ENCODE peak calls at places on chromosomes 3 and 15, in eight cellular contexts. S is naive thymus-derived CD4-positive, alpha-beta T cell; P is A549; L is OCI-M1; K is WTC11; E is GDM1; D is M059J; Q is HEK293T. W is an unnamed sample.

GRCh38 chr15:45641374-45641778 is 6.5 kb downstream of the SQOR start:
- DNase-seq in S (no peak), P (peak; percentile 93), L (no peak), K (no peak), E (no peak), D (peak; percentile 71), Q (no peak), W (no peak)

GRCh38 chr15:73015493-73015892 is 36.8 kb upstream of the NEO1 start:
- DNase-seq in S (no peak), P (peak; percentile 16), L (peak; percentile 31), K (peak; percentile 20), E (no peak), D (no peak), Q (peak; percentile 31), W (no peak)

GRCh38 chr15:31200735-31201151 is 99.2 kb upstream of the TRPM1 start:
- DNase-seq in S (peak; percentile 52), P (peak; percentile 75), L (no peak), K (peak; percentile 76), E (no peak), D (peak; percentile 60), Q (no peak), W (no peak)

GRCh38 chr3:69180869-69181591 is 58.6 kb upstream of the LMOD3 start:
- DNase-seq in S (no peak), P (no peak), L (no peak), K (no peak), E (no peak), D (no peak), Q (no peak), W (no peak)

GRCh38 chr3:18411541-18411940 is 13.6 kb downstream of the SATB1 start:
- DNase-seq in S (no peak), P (no peak), L (no peak), K (no peak), E (no peak), D (no peak), Q (no peak), W (no peak)

GRCh38 chr3:42900731-42901420 is 5.1 kb upstream of the ZNF662 start:
- DNase-seq in S (no peak), P (no peak), L (no peak), K (no peak), E (no peak), D (peak; percentile 45), Q (no peak), W (no peak)

GRCh38 chr15:66018178-66018797 is 149.0 kb downstream of the RAB11A start:
- DNase-seq in S (no peak), P (no peak), L (no peak), K (no peak), E (no peak), D (no peak), Q (no peak), W (no peak)

GRCh38 chr3:98657429-98657828 is 64.0 kb upstream of the CPOX start:
- DNase-seq in S (peak; percentile 41), P (peak; percentile 36), L (no peak), K (peak; percentile 76), E (no peak), D (peak; percentile 57), Q (peak; percentile 22), W (no peak)

GRCh38 chr15:53448215-53449001 is 311.1 kb downstream of the WDR72 start:
- DNase-seq in S (no peak), P (no peak), L (peak; percentile 2), K (no peak), E (no peak), D (no peak), Q (no peak), W (no peak)

GRCh38 chr3:190810957-190811356 is 51.5 kb downstream of the GMNC start:
- DNase-seq in S (no peak), P (no peak), L (no peak), K (no peak), E (no peak), D (no peak), Q (no peak), W (no peak)

GRCh38 chr3:71441217-71441924 is 142.2 kb downstream of the FOXP1 start:
- DNase-seq in S (no peak), P (no peak), L (no peak), K (no peak), E (no peak), D (no peak), Q (no peak), W (peak; percentile 37)

GRCh38 chr3:45664558-45664957 is 24.6 kb upstream of the SACM1L start:
- DNase-seq in S (peak; percentile 62), P (no peak), L (peak; percentile 85), K (no peak), E (peak; percentile 31), D (no peak), Q (no peak), W (no peak)

GRCh38 chr3:158121295-158121694 is 11.4 kb downstream of the RSRC1 start:
- DNase-seq in S (no peak), P (no peak), L (no peak), K (no peak), E (no peak), D (no peak), Q (no peak), W (no peak)

GRCh38 chr3:121769246-121769645 is 19.7 kb upstream of the GOLGB1 start:
- DNase-seq in S (no peak), P (no peak), L (no peak), K (no peak), E (no peak), D (no peak), Q (no peak), W (no peak)

GRCh38 chr3:102181202-102181920 is 253.5 kb upstream of the ZPLD1 start:
- DNase-seq in S (no peak), P (peak; percentile 75), L (peak; percentile 60), K (no peak), E (no peak), D (peak; percentile 74), Q (no peak), W (no peak)

GRCh38 chr3:144652573-144652972 is 681.0 kb downstream of the DIPK2A start:
- DNase-seq in S (no peak), P (no peak), L (no peak), K (no peak), E (no peak), D (no peak), Q (no peak), W (no peak)

W was measured in midbrain.